ENCODE peak calls at places on chromosomes 4 and X, in eight cellular contexts. X, E, S, J, Y, A, I and F are unnamed samples.

GRCh38 chr4:174402470-174403176 is 118.9 kb downstream of the CEP44 start:
- DNase-seq in X (peak), E (no peak), S (no peak), J (no peak), Y (no peak), A (no peak), I (no peak), F (no peak)

GRCh38 chr4:118683513-118683912 is 1.7 kb upstream of the METTL14 start:
- DNase-seq in X (no peak), E (no peak), S (no peak), J (no peak), Y (no peak), A (peak), I (no peak), F (no peak)

GRCh38 chr4:128653514-128654420 is 155.7 kb upstream of the JADE1 start:
- DNase-seq in X (no peak), E (no peak), S (no peak), J (no peak), Y (no peak), A (no peak), I (peak), F (no peak)

GRCh38 chr4:7199771-7200441 is 7.6 kb downstream of the SORCS2 start:
- DNase-seq in X (no peak), E (no peak), S (no peak), J (no peak), Y (no peak), A (no peak), I (no peak), F (no peak)

GRCh38 chrX:70481424-70481823 is 36.8 kb downstream of the DLG3 start:
- DNase-seq in X (no peak), E (no peak), S (no peak), J (no peak), Y (no peak), A (no peak), I (peak), F (no peak)

GRCh38 chrX:42577936-42578335 is 200.0 kb downstream of the PPP1R2C start:
- DNase-seq in X (no peak), E (no peak), S (no peak), J (no peak), Y (no peak), A (no peak), I (peak), F (no peak)

GRCh38 chr4:140719022-140719421 is 37.2 kb downstream of the TBC1D9 start:
- DNase-seq in X (no peak), E (no peak), S (no peak), J (no peak), Y (peak), A (no peak), I (peak), F (no peak)

GRCh38 chrX:50838820-50839600 is 25.0 kb upstream of the SHROOM4 start:
- DNase-seq in X (peak), E (no peak), S (no peak), J (no peak), Y (no peak), A (no peak), I (peak), F (no peak)

GRCh38 chr4:94758141-94758699 is 465 bp downstream of the BMPR1B start:
- DNase-seq in X (peak), E (no peak), S (no peak), J (peak), Y (no peak), A (peak), I (no peak), F (no peak)

GRCh38 chr4:87219648-87220093 is 747 bp downstream of the KLHL8 start:
- DNase-seq in X (peak), E (peak), S (no peak), J (no peak), Y (no peak), A (no peak), I (peak), F (no peak)

GRCh38 chr4:169195032-169195431 is 75.7 kb downstream of the SH3RF1 start:
- DNase-seq in X (no peak), E (no peak), S (no peak), J (no peak), Y (no peak), A (no peak), I (no peak), F (no peak)